ENCODE peak calls at places on chromosomes 5 and 9, in nine cellular contexts. One of them, this sample, is unnamed.

GRCh38 chr9:99197124-99197630 is 24.6 kb downstream of the ALG2 start:
- DNase-seq in HCT116: no peak
- DNase-seq in NB4: no peak
- DNase-seq in WTC11: no peak
- DNase-seq in GM12878: no peak
- DNase-seq in SK-N-SH: no peak
- DNase-seq in K562: no peak
- DNase-seq in H1: no peak
- DNase-seq in A549: no peak
- DNase-seq in this sample: no peak

GRCh38 chr5:116766470-116766947 is 191.9 kb upstream of the SEMA6A start:
- DNase-seq in NB4: peak; percentile 82
- DNase-seq in H1: no peak
- DNase-seq in A549: peak; percentile 67
- DNase-seq in GM12878: peak; percentile 70
- DNase-seq in K562: peak; percentile 31
- DNase-seq in SK-N-SH: no peak
- DNase-seq in WTC11: no peak
- DNase-seq in HCT116: peak; percentile 69
- DNase-seq in this sample: no peak

GRCh38 chr9:107484117-107484723 is 5.3 kb downstream of the KLF4 start:
- DNase-seq in HCT116: peak; percentile 64
- DNase-seq in NB4: peak; percentile 81
- DNase-seq in GM12878: peak; percentile 7
- DNase-seq in A549: peak; percentile 84
- DNase-seq in H1: no peak
- DNase-seq in WTC11: peak; percentile 19
- DNase-seq in K562: peak; percentile 56
- DNase-seq in SK-N-SH: peak; percentile 52
- DNase-seq in this sample: peak; percentile 84

GRCh38 chr9:34809504-34810186 is 99.7 kb upstream of the CCL21 start:
- DNase-seq in A549: peak; percentile 8
- DNase-seq in NB4: no peak
- DNase-seq in SK-N-SH: peak; percentile 78
- DNase-seq in H1: peak; percentile 49
- DNase-seq in GM12878: no peak
- DNase-seq in K562: peak; percentile 21
- DNase-seq in WTC11: peak; percentile 83
- DNase-seq in HCT116: no peak
- DNase-seq in this sample: peak; percentile 11

GRCh38 chr9:34412336-34412735 is 35.6 kb upstream of the MYORG start:
- DNase-seq in K562: no peak
- DNase-seq in SK-N-SH: no peak
- DNase-seq in WTC11: no peak
- DNase-seq in A549: no peak
- DNase-seq in GM12878: no peak
- DNase-seq in H1: no peak
- DNase-seq in HCT116: no peak
- DNase-seq in NB4: no peak
- DNase-seq in this sample: no peak

GRCh38 chr5:177404641-177405134 is 4.2 kb upstream of the PFN3 start:
- DNase-seq in NB4: no peak
- DNase-seq in A549: no peak
- DNase-seq in K562: no peak
- DNase-seq in SK-N-SH: peak; percentile 87
- DNase-seq in GM12878: no peak
- DNase-seq in HCT116: no peak
- DNase-seq in WTC11: no peak
- DNase-seq in H1: no peak
- DNase-seq in this sample: no peak

GRCh38 chr5:53114988-53115387 is 5.4 kb upstream of the MOCS2 start:
- DNase-seq in HCT116: no peak
- DNase-seq in NB4: no peak
- DNase-seq in GM12878: no peak
- DNase-seq in K562: no peak
- DNase-seq in WTC11: no peak
- DNase-seq in H1: no peak
- DNase-seq in A549: peak; percentile 31
- DNase-seq in SK-N-SH: no peak
- DNase-seq in this sample: peak; percentile 51

GRCh38 chr9:3511537-3511936 is 14.3 kb downstream of the RFX3 start:
- DNase-seq in SK-N-SH: no peak
- DNase-seq in WTC11: no peak
- DNase-seq in NB4: peak; percentile 39
- DNase-seq in H1: no peak
- DNase-seq in K562: peak; percentile 30
- DNase-seq in GM12878: no peak
- DNase-seq in A549: peak; percentile 69
- DNase-seq in HCT116: no peak
- DNase-seq in this sample: no peak

GRCh38 chr9:75086443-75087278 is 1.3 kb downstream of the NMRK1 start:
- DNase-seq in H1: no peak
- DNase-seq in WTC11: peak; percentile 16
- DNase-seq in NB4: no peak
- DNase-seq in SK-N-SH: no peak
- DNase-seq in GM12878: no peak
- DNase-seq in K562: no peak
- DNase-seq in A549: no peak
- DNase-seq in HCT116: no peak
- DNase-seq in this sample: peak; percentile 67

GRCh38 chr9:6106576-6107339 is 91.3 kb upstream of the RANBP6 start:
- DNase-seq in HCT116: peak; percentile 34
- DNase-seq in GM12878: peak; percentile 41
- DNase-seq in K562: peak; percentile 57
- DNase-seq in H1: peak; percentile 7
- DNase-seq in A549: peak; percentile 54
- DNase-seq in WTC11: peak; percentile 21
- DNase-seq in SK-N-SH: peak; percentile 20
- DNase-seq in NB4: peak; percentile 93
- DNase-seq in this sample: peak; percentile 44

GRCh38 chr5:150036513-150036912 is 36.0 kb downstream of the HMGXB3 start:
- DNase-seq in HCT116: no peak
- DNase-seq in A549: peak; percentile 73
- DNase-seq in NB4: no peak
- DNase-seq in SK-N-SH: no peak
- DNase-seq in GM12878: no peak
- DNase-seq in WTC11: no peak
- DNase-seq in K562: no peak
- DNase-seq in H1: no peak
- DNase-seq in this sample: no peak

GRCh38 chr9:16236326-16236725 is 634.1 kb downstream of the BNC2 start:
- DNase-seq in GM12878: no peak
- DNase-seq in NB4: no peak
- DNase-seq in H1: no peak
- DNase-seq in K562: no peak
- DNase-seq in SK-N-SH: no peak
- DNase-seq in A549: peak; percentile 23
- DNase-seq in HCT116: no peak
- DNase-seq in WTC11: no peak
- DNase-seq in this sample: no peak

GRCh38 chr9:105171589-105171988 is 72.9 kb upstream of the SLC44A1 start:
- DNase-seq in H1: no peak
- DNase-seq in NB4: no peak
- DNase-seq in K562: no peak
- DNase-seq in GM12878: no peak
- DNase-seq in A549: no peak
- DNase-seq in HCT116: no peak
- DNase-seq in SK-N-SH: no peak
- DNase-seq in WTC11: no peak
- DNase-seq in this sample: no peak

GRCh38 chr5:26942481-26942880 is 95.9 kb downstream of the CDH9 start:
- DNase-seq in SK-N-SH: no peak
- DNase-seq in H1: no peak
- DNase-seq in WTC11: no peak
- DNase-seq in A549: peak; percentile 9
- DNase-seq in K562: no peak
- DNase-seq in NB4: no peak
- DNase-seq in HCT116: no peak
- DNase-seq in GM12878: no peak
- DNase-seq in this sample: no peak

GRCh38 chr5:139668924-139669680 is 21.0 kb downstream of the CXXC5 start:
- DNase-seq in A549: no peak
- DNase-seq in HCT116: no peak
- DNase-seq in K562: no peak
- DNase-seq in NB4: no peak
- DNase-seq in H1: no peak
- DNase-seq in SK-N-SH: no peak
- DNase-seq in WTC11: no peak
- DNase-seq in GM12878: no peak
- DNase-seq in this sample: no peak

GRCh38 chr5:139667001-139667729 is 19.0 kb downstream of the CXXC5 start:
- DNase-seq in K562: no peak
- DNase-seq in NB4: no peak
- DNase-seq in GM12878: no peak
- DNase-seq in WTC11: no peak
- DNase-seq in A549: no peak
- DNase-seq in SK-N-SH: no peak
- DNase-seq in HCT116: no peak
- DNase-seq in H1: no peak
- DNase-seq in this sample: no peak

GRCh38 chr5:139667730-139668063 is 19.5 kb downstream of the CXXC5 start:
- DNase-seq in HCT116: no peak
- DNase-seq in A549: no peak
- DNase-seq in NB4: no peak
- DNase-seq in WTC11: no peak
- DNase-seq in SK-N-SH: peak; percentile 59
- DNase-seq in K562: no peak
- DNase-seq in GM12878: no peak
- DNase-seq in H1: no peak
- DNase-seq in this sample: no peak

GRCh38 chr5:139669681-139670368 is 21.7 kb downstream of the CXXC5 start:
- DNase-seq in HCT116: no peak
- DNase-seq in H1: no peak
- DNase-seq in WTC11: no peak
- DNase-seq in K562: peak; percentile 97
- DNase-seq in A549: no peak
- DNase-seq in NB4: peak; percentile 95
- DNase-seq in SK-N-SH: peak; percentile 86
- DNase-seq in GM12878: no peak
- DNase-seq in this sample: no peak

DNA sequence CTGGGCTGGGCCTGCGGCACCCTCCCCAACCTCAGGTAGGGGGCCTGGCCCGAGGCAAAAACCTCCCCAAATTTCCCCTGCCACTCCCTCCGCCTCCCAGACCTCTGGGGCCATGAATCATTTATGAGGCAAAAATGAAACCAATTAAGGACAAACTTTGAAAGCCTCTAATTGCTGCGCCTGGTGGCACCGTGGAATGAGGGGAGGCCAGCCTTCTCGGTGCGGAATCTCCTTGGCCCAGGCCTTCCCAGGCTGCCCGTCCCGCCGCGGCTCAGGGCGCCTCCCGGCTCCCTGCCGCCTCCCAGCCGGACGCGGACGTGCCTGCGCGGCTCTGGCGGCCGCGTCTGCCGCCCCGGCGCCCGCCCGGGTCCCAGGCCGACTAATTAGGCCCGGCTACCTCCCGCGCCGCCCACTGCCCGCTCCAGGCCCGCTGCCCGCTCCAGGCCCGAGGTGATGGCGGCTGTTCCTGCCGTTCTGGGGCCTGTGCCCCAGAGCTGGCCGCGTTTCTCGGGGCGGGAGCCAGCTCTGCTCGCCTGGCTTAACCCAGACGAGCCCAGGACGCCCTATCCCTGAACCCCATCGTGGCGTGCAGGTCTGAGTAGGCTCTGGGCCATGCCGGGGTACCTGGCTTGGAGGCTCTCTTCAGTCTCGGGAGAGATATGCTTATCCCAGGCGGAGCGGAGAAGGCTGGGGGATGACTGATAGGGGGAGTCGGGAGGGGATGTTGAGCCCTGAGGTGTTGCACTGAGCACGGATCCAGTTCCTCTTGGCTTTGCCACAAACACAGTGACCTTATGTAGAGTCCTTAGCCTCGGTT is 20.1 kb downstream of the CXXC5 start:
- DNase-seq in GM12878: no peak
- DNase-seq in A549: no peak
- DNase-seq in HCT116: no peak
- DNase-seq in H1: no peak
- DNase-seq in WTC11: no peak
- DNase-seq in K562: peak; percentile 84
- DNase-seq in NB4: no peak
- DNase-seq in SK-N-SH: peak; percentile 91
- DNase-seq in this sample: peak; percentile 50
- TF ChIP-seq MAX in GM12878: no peak
- TF ChIP-seq MAX in A549: no peak
- TF ChIP-seq MAX in HCT116: no peak
- TF ChIP-seq MAX in H1: no peak
- TF ChIP-seq MAX in WTC11: no peak
- TF ChIP-seq MAX in K562: no peak
- TF ChIP-seq MAX in NB4: no peak
- TF ChIP-seq MAX in SK-N-SH: no peak
- TF ChIP-seq MAX in this sample: no peak

GRCh38 chr5:32202394-32202793 is 28.3 kb upstream of the GOLPH3 start:
- DNase-seq in WTC11: no peak
- DNase-seq in NB4: no peak
- DNase-seq in GM12878: no peak
- DNase-seq in HCT116: no peak
- DNase-seq in A549: no peak
- DNase-seq in K562: no peak
- DNase-seq in SK-N-SH: no peak
- DNase-seq in H1: no peak
- DNase-seq in this sample: no peak
- TF ChIP-seq MAX in WTC11: no peak
- TF ChIP-seq MAX in NB4: no peak
- TF ChIP-seq MAX in GM12878: no peak
- TF ChIP-seq MAX in HCT116: no peak
- TF ChIP-seq MAX in A549: no peak
- TF ChIP-seq MAX in K562: no peak
- TF ChIP-seq MAX in SK-N-SH: no peak
- TF ChIP-seq MAX in H1: no peak
- TF ChIP-seq MAX in this sample: no peak

GRCh38 chr9:128107971-128108783 is 19.4 kb downstream of the PTGES2 start:
- DNase-seq in WTC11: no peak
- DNase-seq in GM12878: no peak
- DNase-seq in A549: no peak
- DNase-seq in SK-N-SH: peak; percentile 19
- DNase-seq in NB4: no peak
- DNase-seq in H1: no peak
- DNase-seq in K562: no peak
- DNase-seq in HCT116: no peak
- DNase-seq in this sample: no peak
- TF ChIP-seq MAX in WTC11: no peak
- TF ChIP-seq MAX in GM12878: no peak
- TF ChIP-seq MAX in A549: no peak
- TF ChIP-seq MAX in SK-N-SH: no peak
- TF ChIP-seq MAX in NB4: no peak
- TF ChIP-seq MAX in H1: no peak
- TF ChIP-seq MAX in K562: no peak
- TF ChIP-seq MAX in HCT116: no peak
- TF ChIP-seq MAX in this sample: no peak

DNA sequence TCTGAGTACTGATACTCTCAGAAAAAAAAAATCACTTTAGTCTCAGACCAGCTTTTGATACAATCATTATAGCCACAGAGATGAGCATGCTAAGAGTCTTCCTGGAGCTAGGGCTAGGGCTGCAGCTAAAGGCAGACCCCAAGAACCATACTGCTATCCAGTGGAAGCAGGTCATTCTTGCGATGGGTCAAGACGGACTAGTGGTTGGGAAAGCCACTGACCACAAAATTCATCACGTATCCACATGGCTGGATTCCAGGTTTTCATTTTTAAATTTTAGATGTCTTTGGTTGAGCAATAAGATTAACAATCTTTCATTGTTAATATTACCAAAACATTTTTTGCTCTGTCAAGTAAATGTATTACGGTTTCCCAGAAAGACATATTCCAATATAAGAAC is 598.1 kb downstream of the DNAH5 start:
- DNase-seq in GM12878: no peak
- DNase-seq in HCT116: no peak
- DNase-seq in K562: no peak
- DNase-seq in H1: no peak
- DNase-seq in WTC11: no peak
- DNase-seq in A549: no peak
- DNase-seq in SK-N-SH: no peak
- DNase-seq in NB4: no peak
- DNase-seq in this sample: no peak
- TF ChIP-seq MAX in GM12878: no peak
- TF ChIP-seq MAX in HCT116: no peak
- TF ChIP-seq MAX in K562: no peak
- TF ChIP-seq MAX in H1: no peak
- TF ChIP-seq MAX in WTC11: no peak
- TF ChIP-seq MAX in A549: no peak
- TF ChIP-seq MAX in SK-N-SH: no peak
- TF ChIP-seq MAX in NB4: no peak
- TF ChIP-seq MAX in this sample: no peak

This sample was measured in endothelial cell of umbilical vein.